ENCODE peak calls at places on chromosomes 12 and 14, in four cellular contexts. N is heart left ventricle, H is HCT116, E is body of pancreas. I is an unnamed sample.

GRCh38 chr14:51738754-51739153 is 87.0 kb downstream of the FRMD6 start:
- ATAC-seq in N (no peak), E (no peak), H (peak), I (no peak)

GRCh38 chr12:31773867-31774266 is 45.0 kb upstream of the AMN1 start:
- ATAC-seq in H (no peak), E (peak), N (no peak), I (no peak)

GRCh38 chr14:60631842-60632241 is 17.4 kb downstream of the SIX1 start:
- ATAC-seq in H (no peak), E (no peak), N (no peak), I (no peak)

GRCh38 chr12:122681814-122682213 is 21.3 kb downstream of the HCAR2 start:
- ATAC-seq in H (no peak), N (no peak), E (no peak), I (no peak)

GRCh38 chr14:36295642-36296627 is 24.5 kb downstream of the MBIP start:
- ATAC-seq in H (no peak), N (no peak), E (no peak), I (no peak)

GRCh38 chr12:41917827-41918445 is 226.7 kb downstream of the GXYLT1 start:
- ATAC-seq in H (no peak), N (peak), E (no peak), I (no peak)

GRCh38 chr12:3250576-3250975 is 173.4 kb downstream of the TSPAN9 start:
- ATAC-seq in E (no peak), N (peak), H (no peak), I (no peak)

GRCh38 chr12:9674226-9674590 is 4.7 kb downstream of the CLEC2D start:
- ATAC-seq in H (no peak), E (no peak), N (no peak), I (no peak)

GRCh38 chr12:6361834-6362233 is 13.5 kb downstream of the SCNN1A start:
- ATAC-seq in H (peak), E (no peak), N (peak), I (peak)

GRCh38 chr12:53236443-53237111 is 4.6 kb upstream of the RARG start:
- ATAC-seq in H (no peak), E (no peak), N (no peak), I (no peak)

GRCh38 chr14:98022541-98023520 is 1225.6 kb downstream of the VRK1 start:
- ATAC-seq in E (no peak), N (no peak), H (no peak), I (no peak)

GRCh38 chr14:85731198-85731597 is 201.3 kb downstream of the FLRT2 start:
- ATAC-seq in H (no peak), N (peak), E (peak), I (peak)

GRCh38 chr14:94334837-94335236 is 11.7 kb upstream of the SERPINA6 start:
- ATAC-seq in N (no peak), E (no peak), H (no peak), I (no peak)

GRCh38 chr14:58882577-58883018 is 244.8 kb downstream of the DACT1 start:
- ATAC-seq in H (no peak), E (no peak), N (peak), I (no peak)

GRCh38 chr12:45668641-45669040 is 60.9 kb upstream of the ARID2 start:
- ATAC-seq in E (no peak), H (no peak), N (no peak), I (no peak)

GRCh38 chr14:90274808-90275454 is 18.6 kb downstream of the PSMC1 start:
- ATAC-seq in E (no peak), H (no peak), N (peak), I (no peak)

GRCh38 chr14:31127690-31128089 is 79.9 kb downstream of the HECTD1 start:
- ATAC-seq in N (no peak), H (no peak), E (peak), I (no peak)

GRCh38 chr12:3530548-3530947 is 39.5 kb downstream of the PRMT8 start:
- ATAC-seq in E (no peak), H (no peak), N (peak), I (no peak)

GRCh38 chr14:94322648-94323570 is at the start of gene SERPINA6:
- ATAC-seq in E (peak), H (no peak), N (no peak), I (peak)

GRCh38 chr12:122452701-122453285 is 30.3 kb upstream of the CLIP1 start:
- ATAC-seq in H (no peak), E (no peak), N (no peak), I (no peak)

GRCh38 chr12:5487971-5488955 is 56.4 kb downstream of the NTF3 start:
- ATAC-seq in H (no peak), E (no peak), N (peak), I (no peak)

GRCh38 chr14:94373708-94374107 is 14.7 kb downstream of the SERPINA1 start:
- ATAC-seq in N (peak), E (no peak), H (peak), I (peak)

GRCh38 chr14:31164115-31164514 is 43.5 kb downstream of the HECTD1 start:
- ATAC-seq in N (no peak), E (no peak), H (no peak), I (no peak)

GRCh38 chr12:77299910-77300772 is 234.8 kb upstream of the E2F7 start:
- ATAC-seq in N (no peak), H (no peak), E (no peak), I (no peak)

GRCh38 chr14:76946753-76947077 is 81.8 kb downstream of the IRF2BPL start:
- ATAC-seq in N (no peak), H (peak), E (no peak), I (no peak)

GRCh38 chr12:67915335-67915851 is 73.9 kb upstream of the IFNG-AS1 start:
- ATAC-seq in N (no peak), E (no peak), H (no peak), I (no peak)

GRCh38 chr12:13257356-13257875 is 60.9 kb downstream of the EMP1 start:
- ATAC-seq in E (no peak), N (no peak), H (no peak), I (no peak)

GRCh38 chr12:32944195-32944594 is 47.6 kb upstream of the PKP2 start:
- ATAC-seq in H (no peak), N (no peak), E (no peak), I (no peak)

GRCh38 chr14:83988274-83988673 is 1541.7 kb upstream of the FLRT2 start:
- ATAC-seq in H (no peak), N (no peak), E (no peak), I (no peak)

DNA sequence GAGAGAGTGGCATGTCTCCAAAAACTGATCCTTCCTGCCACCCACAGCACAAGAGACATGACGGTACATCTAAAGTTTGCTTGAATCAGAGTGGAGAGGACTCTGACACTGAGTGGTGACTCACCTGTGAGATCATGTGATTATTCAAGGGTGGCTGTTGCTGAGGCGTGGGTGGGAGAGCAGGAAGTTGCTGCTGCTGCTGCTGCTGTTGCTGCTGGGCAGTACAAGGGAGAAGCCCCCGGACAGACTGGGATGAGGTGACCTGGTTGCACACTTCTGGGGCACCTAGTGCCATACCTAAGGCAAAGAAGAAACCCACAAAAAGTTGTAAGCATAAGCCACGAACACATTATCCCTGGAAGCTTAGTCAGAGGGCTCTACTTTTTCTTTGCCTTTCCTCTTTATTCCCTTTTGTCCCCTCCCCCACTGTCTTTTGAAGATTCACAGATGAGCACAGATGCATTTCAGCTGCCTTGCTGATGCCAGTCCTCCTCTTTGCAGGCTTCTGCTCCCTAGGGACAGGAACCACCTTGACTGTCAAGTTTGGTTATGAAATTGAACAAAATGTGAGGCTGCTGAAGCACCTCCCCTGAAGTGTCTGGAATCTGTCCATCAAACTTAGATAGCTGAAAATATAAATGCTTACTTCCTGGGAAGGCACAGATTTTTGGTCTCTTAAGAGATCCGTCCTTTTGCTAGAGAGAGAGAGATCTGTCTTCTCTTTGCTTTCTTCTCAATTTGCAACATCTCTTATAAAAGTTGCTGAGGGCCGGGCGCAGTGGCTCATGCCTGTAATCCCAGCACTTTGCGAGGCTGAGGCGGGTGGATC is 29.5 kb upstream of the STAC3 start:
- ATAC-seq in N (peak), E (peak), H (peak), I (no peak)
- TF ChIP-seq POLR2A in N (no peak), E (no peak), H (no peak), I (no peak)

GRCh38 chr14:64986578-64987571 is at the start of gene FNTB:
- ATAC-seq in H (peak), E (peak), N (peak), I (peak)
- TF ChIP-seq POLR2A in H (peak), E (peak), N (no peak), I (no peak)

GRCh38 chr14:95534299-95535225 is at the start of gene GLRX5:
- ATAC-seq in H (peak), N (peak), E (peak), I (peak)
- TF ChIP-seq POLR2A in H (peak), N (peak), E (peak), I (peak)

DNA sequence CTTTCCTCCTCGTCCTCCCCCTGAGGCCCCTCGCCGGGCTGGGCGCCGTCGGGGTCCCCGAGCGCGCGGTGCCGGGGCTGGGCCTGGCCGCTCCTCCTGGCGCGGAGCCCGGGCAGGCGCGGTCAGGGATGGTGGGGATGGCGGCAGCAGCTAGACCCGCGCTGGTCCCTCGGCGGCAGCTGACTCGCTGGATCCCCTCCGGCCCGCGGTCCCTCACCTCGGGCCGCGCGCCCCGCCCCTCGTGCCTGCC is at the start of gene SLC25A29:
- ATAC-seq in E (no peak), H (no peak), N (no peak), I (no peak)
- TF ChIP-seq POLR2A in E (no peak), H (peak), N (peak), I (peak)

GRCh38 chr14:55581011-55581806 is 1.2 kb downstream of the KTN1 start:
- ATAC-seq in E (peak), N (peak), H (peak), I (no peak)

GRCh38 chr14:55582741-55583140 is 2.7 kb downstream of the KTN1 start:
- ATAC-seq in N (no peak), H (no peak), E (no peak), I (no peak)

GRCh38 chr14:55579724-55580400 is at the start of gene KTN1:
- ATAC-seq in E (peak), N (peak), H (peak), I (peak)

GRCh38 chr14:55578511-55578910 is 1.5 kb upstream of the KTN1 start:
- ATAC-seq in H (no peak), N (no peak), E (no peak), I (no peak)

GRCh38 chr14:55580401-55581010 is 499 bp downstream of the KTN1 start:
- ATAC-seq in N (peak), H (peak), E (peak), I (peak)
- TF ChIP-seq POLR2A in N (no peak), H (no peak), E (no peak), I (no peak)

GRCh38 chr12:95942532-95943230 is at the start of gene CCDC38:
- ATAC-seq in H (peak), E (peak), N (peak), I (peak)

GRCh38 chr12:95940514-95940913 is 1.9 kb downstream of the CCDC38 start:
- ATAC-seq in N (no peak), E (no peak), H (no peak), I (no peak)

GRCh38 chr12:95942106-95942531 is 295 bp downstream of the CCDC38 start:
- ATAC-seq in E (no peak), N (no peak), H (peak), I (no peak)

GRCh38 chr12:95944108-95944704 is 1.1 kb downstream of the AMDHD1 start:
- ATAC-seq in N (no peak), E (no peak), H (no peak), I (no peak)

DNA sequence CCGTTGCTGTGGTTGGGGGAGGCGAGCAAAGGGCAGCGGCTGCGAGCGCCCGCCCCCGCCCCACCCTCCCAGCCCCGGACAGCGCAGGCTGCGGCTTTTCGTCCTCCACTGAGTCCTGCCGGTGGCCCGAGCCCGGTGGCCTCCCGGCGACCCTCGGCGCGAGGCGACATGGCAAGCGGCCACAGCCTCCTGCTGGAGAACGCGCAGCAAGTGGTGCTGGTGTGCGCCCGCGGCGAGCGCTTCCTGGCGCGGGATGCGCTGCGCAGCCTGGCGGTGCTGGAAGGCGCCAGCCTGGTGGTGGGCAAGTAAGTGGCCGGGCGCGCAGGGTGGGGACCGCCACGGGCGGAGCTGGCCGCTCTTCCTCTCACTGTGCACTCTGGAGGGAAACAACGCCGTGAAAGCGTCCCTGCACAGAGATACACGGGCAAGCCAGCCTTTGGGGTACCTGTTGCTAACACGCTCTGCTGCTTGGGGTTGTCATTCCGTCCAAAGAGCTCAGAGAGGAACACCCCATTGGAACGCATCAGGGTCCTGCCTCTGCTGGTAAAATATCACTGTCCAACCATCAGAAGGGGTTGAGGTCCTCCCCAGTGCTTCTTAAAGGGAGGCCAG is at the start of gene AMDHD1:
- ATAC-seq in N (peak), E (peak), H (peak), I (peak)
- TF ChIP-seq POLR2A in N (no peak), E (no peak), H (no peak), I (no peak)

DNA sequence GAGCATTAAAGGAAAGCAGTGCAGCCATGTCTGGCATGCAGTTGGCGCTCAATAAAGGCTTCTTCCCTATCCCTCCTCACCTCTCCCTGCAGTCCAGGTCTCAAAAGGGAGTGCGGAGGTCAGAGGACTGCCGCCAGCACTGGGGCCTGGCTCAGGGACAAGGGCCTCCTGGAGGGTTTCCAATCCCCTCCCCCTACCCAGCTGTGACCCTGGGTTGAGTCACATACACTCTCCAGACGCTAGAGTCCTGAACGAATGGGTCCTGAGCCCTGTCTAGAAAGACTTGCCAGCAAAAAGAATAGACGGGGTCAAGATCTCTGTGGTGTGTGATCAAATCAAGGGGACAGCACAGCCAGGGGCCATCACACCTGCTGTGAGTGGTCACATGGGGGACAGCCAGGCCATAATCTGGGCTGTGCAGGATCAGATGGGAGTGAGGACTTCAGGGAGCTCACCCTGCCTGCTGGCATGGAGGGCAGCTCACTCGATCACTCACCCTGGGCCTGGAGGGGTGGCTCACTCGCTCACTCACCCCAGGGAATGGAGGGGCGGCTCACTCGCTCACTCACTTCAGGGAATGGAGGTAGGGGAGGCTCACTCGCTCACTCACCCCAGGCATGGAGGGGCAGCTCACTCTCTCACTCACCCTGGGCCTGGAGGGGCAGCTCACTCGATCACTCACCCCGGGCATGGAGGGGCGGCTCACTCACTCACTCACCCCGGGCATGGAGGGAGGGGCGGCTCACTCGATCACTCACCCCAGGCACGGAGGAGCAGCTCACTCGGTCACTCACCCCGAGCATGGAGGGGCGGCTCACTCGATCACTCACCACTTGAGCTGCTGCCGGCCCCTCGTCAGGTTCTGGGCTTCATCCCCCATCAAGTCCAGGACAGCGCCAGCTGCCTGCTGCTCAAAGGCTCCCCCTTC is 12.8 kb downstream of the CFAP73 start:
- ATAC-seq in N (peak), H (no peak), E (peak), I (no peak)
- TF ChIP-seq POLR2A in N (no peak), H (no peak), E (no peak), I (no peak)

DNA sequence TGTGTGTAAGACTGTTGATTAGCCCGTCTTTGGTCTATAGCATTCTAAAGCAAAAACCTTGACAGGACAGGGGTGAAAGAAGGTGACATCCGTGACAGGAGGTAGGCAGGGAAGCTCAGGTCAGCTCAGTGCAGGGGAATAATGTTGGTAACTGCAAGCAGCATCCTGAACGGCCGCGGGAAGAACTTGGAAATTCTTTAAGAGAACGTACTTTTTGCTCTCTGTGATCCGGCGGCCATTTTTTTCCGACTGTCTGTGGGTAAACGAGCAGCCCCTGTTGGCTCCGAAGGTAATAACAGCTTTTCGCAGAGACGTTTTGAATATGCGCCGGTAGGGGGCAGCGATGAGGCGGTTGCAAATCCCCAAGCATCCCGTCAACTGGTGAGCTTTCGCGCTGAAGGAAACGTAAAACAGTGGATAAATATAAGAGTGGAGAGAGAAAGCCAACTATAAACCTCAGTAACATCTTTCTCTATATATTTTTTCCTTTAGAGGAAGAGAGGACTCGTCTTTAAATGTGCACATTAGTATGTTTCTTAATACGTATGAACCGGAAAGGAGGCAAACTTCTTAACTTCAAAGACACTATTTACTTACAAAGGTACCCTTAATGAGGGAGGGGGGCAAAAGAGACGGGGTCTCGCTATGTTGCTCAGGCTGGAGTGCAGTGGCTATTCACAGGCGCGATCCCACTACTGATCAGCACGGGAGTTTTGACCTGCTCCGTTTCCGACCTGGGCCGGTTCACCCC is 9.5 kb upstream of the NEMF start:
- ATAC-seq in E (peak), N (peak), H (peak), I (peak)
- TF ChIP-seq POLR2A in E (peak), N (no peak), H (no peak), I (no peak)

DNA sequence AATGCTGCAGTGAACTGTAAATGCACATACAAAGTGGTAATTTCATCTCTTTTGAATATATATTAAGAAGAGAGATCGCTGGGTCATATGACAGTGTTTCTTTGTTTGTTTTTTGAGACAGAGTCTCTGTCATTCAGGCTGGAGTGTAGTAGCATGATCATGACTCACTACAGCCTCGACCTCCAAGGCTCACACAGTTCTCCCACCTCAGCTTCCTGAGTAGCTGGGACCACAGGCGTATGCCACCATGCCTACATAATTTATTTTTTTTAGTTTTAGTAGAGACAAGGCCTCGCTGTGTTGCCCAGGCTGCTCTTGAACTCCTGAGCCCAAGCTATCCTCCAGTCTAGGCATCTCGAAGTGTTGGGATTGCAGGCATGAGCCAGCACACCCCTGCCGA is 62.4 kb upstream of the ACSS3 start:
- ATAC-seq in H (no peak), N (no peak), E (no peak), I (no peak)
- TF ChIP-seq POLR2A in H (no peak), N (no peak), E (no peak), I (no peak)

GRCh38 chr12:120394483-120395367 is 25.8 kb upstream of the MSI1 start:
- ATAC-seq in E (peak), N (no peak), H (no peak), I (no peak)
- TF ChIP-seq POLR2A in E (peak), N (no peak), H (no peak), I (no peak)

I was measured in gastroesophageal sphincter.